ENCODE peak calls at places on chromosome 22, in ten cellular contexts. L, R, E, V, A, P, X, S, Y and U are unnamed samples.

GRCh38 chr22:23895599-23896144 is 1.5 kb downstream of the MIF start:
- DNase-seq in L (no peak), R (no peak), E (no peak), V (no peak), A (no peak), P (no peak), X (no peak), S (no peak), Y (no peak), U (no peak)

GRCh38 chr22:36540867-36541642 is 12.1 kb upstream of the EIF3D start:
- DNase-seq in L (no peak), R (no peak), E (peak), V (no peak), A (peak), P (no peak), X (no peak), S (no peak), Y (no peak), U (no peak)

GRCh38 chr22:29056472-29056871 is 5.2 kb downstream of the C22orf31 start:
- DNase-seq in L (no peak), R (no peak), E (no peak), V (no peak), A (no peak), P (no peak), X (no peak), S (no peak), Y (no peak), U (no peak)

GRCh38 chr22:42366815-42367581 is 65.2 kb downstream of the NFAM1 start:
- DNase-seq in L (no peak), R (no peak), E (no peak), V (no peak), A (no peak), P (no peak), X (no peak), S (no peak), Y (no peak), U (no peak)

GRCh38 chr22:26673485-26673884 is 16.1 kb downstream of the MIAT start:
- DNase-seq in L (no peak), R (peak), E (peak), V (no peak), A (no peak), P (no peak), X (peak), S (no peak), Y (peak), U (no peak)

GRCh38 chr22:48748860-48749554 is 1078.7 kb downstream of the BRD1 start:
- DNase-seq in L (no peak), R (no peak), E (no peak), V (no peak), A (no peak), P (no peak), X (no peak), S (no peak), Y (no peak), U (no peak)

GRCh38 chr22:39651783-39652058 is 81.2 kb downstream of the CACNA1I start:
- DNase-seq in L (no peak), R (no peak), E (no peak), V (no peak), A (no peak), P (no peak), X (no peak), S (no peak), Y (no peak), U (no peak)

GRCh38 chr22:29704528-29705285 is 15.1 kb upstream of the CABP7 start:
- DNase-seq in L (no peak), R (no peak), E (peak), V (no peak), A (no peak), P (peak), X (no peak), S (peak), Y (peak), U (no peak)

GRCh38 chr22:36764060-36764459 is 11.9 kb downstream of the IFT27 start:
- DNase-seq in L (no peak), R (no peak), E (no peak), V (no peak), A (no peak), P (no peak), X (peak), S (no peak), Y (no peak), U (no peak)

GRCh38 chr22:21041937-21042336 is 3.8 kb upstream of the LRRC74B start:
- DNase-seq in L (no peak), R (no peak), E (peak), V (no peak), A (no peak), P (no peak), X (peak), S (no peak), Y (peak), U (no peak)

GRCh38 chr22:24824250-24824649 is 18.2 kb downstream of the SGSM1 start:
- DNase-seq in L (no peak), R (no peak), E (no peak), V (no peak), A (no peak), P (no peak), X (no peak), S (no peak), Y (no peak), U (no peak)

GRCh38 chr22:44957267-44957905 is 52.4 kb downstream of the PHF21B start:
- DNase-seq in L (no peak), R (no peak), E (no peak), V (no peak), A (peak), P (no peak), X (no peak), S (no peak), Y (no peak), U (no peak)

GRCh38 chr22:44026066-44026629 is 2.0 kb downstream of the PARVB start:
- DNase-seq in L (no peak), R (no peak), E (peak), V (no peak), A (no peak), P (no peak), X (no peak), S (no peak), Y (no peak), U (no peak)

GRCh38 chr22:40070701-40071100 is 75.9 kb downstream of the FAM83F start:
- DNase-seq in L (no peak), R (no peak), E (peak), V (no peak), A (no peak), P (no peak), X (no peak), S (peak), Y (peak), U (no peak)

GRCh38 chr22:30968015-30968923 is at the start of gene MORC2:
- DNase-seq in L (no peak), R (no peak), E (no peak), V (no peak), A (peak), P (peak), X (no peak), S (no peak), Y (no peak), U (peak)

GRCh38 chr22:27952091-27952490 is 33.0 kb upstream of the PITPNB start:
- DNase-seq in L (no peak), R (no peak), E (peak), V (no peak), A (no peak), P (no peak), X (peak), S (no peak), Y (peak), U (peak)

GRCh38 chr22:41939981-41940852 is 6.7 kb downstream of the CENPM start:
- DNase-seq in L (no peak), R (peak), E (no peak), V (no peak), A (no peak), P (peak), X (peak), S (no peak), Y (no peak), U (no peak)

GRCh38 chr22:36223504-36223903 is 15.8 kb downstream of the APOL2 start:
- DNase-seq in L (no peak), R (no peak), E (no peak), V (no peak), A (no peak), P (no peak), X (no peak), S (no peak), Y (no peak), U (no peak)

GRCh38 chr22:35330258-35330861 is 30.7 kb downstream of the TOM1 start:
- DNase-seq in L (peak), R (peak), E (peak), V (peak), A (no peak), P (no peak), X (peak), S (peak), Y (peak), U (no peak)

GRCh38 chr22:44211946-44212930 is 31.5 kb downstream of the PARVG start:
- DNase-seq in L (no peak), R (no peak), E (peak), V (peak), A (no peak), P (no peak), X (no peak), S (no peak), Y (peak), U (peak)

GRCh38 chr22:30262917-30263741 is 3.5 kb downstream of the OSM start:
- DNase-seq in L (peak), R (peak), E (peak), V (no peak), A (peak), P (peak), X (peak), S (peak), Y (peak), U (no peak)

GRCh38 chr22:43014062-43014875 is 680 bp downstream of the PACSIN2 start:
- DNase-seq in L (no peak), R (peak), E (peak), V (no peak), A (peak), P (no peak), X (peak), S (no peak), Y (peak), U (no peak)

GRCh38 chr22:17098379-17098819 is 13.6 kb downstream of the IL17RA start:
- DNase-seq in L (no peak), R (peak), E (no peak), V (no peak), A (no peak), P (no peak), X (no peak), S (no peak), Y (no peak), U (no peak)

GRCh38 chr22:37195921-37196320 is 7.9 kb upstream of the C1QTNF6 start:
- DNase-seq in L (no peak), R (no peak), E (peak), V (no peak), A (peak), P (no peak), X (peak), S (no peak), Y (peak), U (no peak)

GRCh38 chr22:20639750-20640149 is 132.3 kb downstream of the MED15 start:
- DNase-seq in L (no peak), R (no peak), E (no peak), V (no peak), A (no peak), P (no peak), X (no peak), S (no peak), Y (no peak), U (no peak)

GRCh38 chr22:37556750-37557149 is 3.5 kb upstream of the CDC42EP1 start:
- DNase-seq in L (no peak), R (no peak), E (no peak), V (no peak), A (peak), P (no peak), X (no peak), S (no peak), Y (no peak), U (no peak)

GRCh38 chr22:43333978-43334377 is 9.2 kb downstream of the SCUBE1 start:
- DNase-seq in L (no peak), R (no peak), E (no peak), V (no peak), A (no peak), P (no peak), X (no peak), S (no peak), Y (no peak), U (no peak)

GRCh38 chr22:27666272-27666997 is 135.1 kb downstream of the MN1 start:
- DNase-seq in L (no peak), R (no peak), E (no peak), V (no peak), A (no peak), P (no peak), X (no peak), S (no peak), Y (no peak), U (no peak)

GRCh38 chr22:48332438-48333322 is 1495.0 kb downstream of the BRD1 start:
- DNase-seq in L (no peak), R (no peak), E (no peak), V (no peak), A (no peak), P (no peak), X (no peak), S (no peak), Y (no peak), U (no peak)

GRCh38 chr22:20111045-20111688 is 4.7 kb upstream of the RANBP1 start:
- DNase-seq in L (no peak), R (peak), E (peak), V (no peak), A (peak), P (no peak), X (peak), S (peak), Y (peak), U (no peak)

GRCh38 chr22:20090730-20091240 is 10.7 kb downstream of the DGCR8 start:
- DNase-seq in L (no peak), R (no peak), E (no peak), V (no peak), A (no peak), P (no peak), X (no peak), S (no peak), Y (no peak), U (no peak)

GRCh38 chr22:39176067-39176621 is 23.7 kb upstream of the CBX7 start:
- DNase-seq in L (peak), R (no peak), E (peak), V (no peak), A (peak), P (no peak), X (peak), S (peak), Y (peak), U (no peak)

GRCh38 chr22:44381761-44382454 is 69.2 kb upstream of the SHISAL1 start:
- DNase-seq in L (no peak), R (no peak), E (no peak), V (no peak), A (no peak), P (no peak), X (no peak), S (no peak), Y (no peak), U (no peak)

GRCh38 chr22:43883719-43884415 is 7.9 kb downstream of the PNPLA5 start:
- DNase-seq in L (no peak), R (no peak), E (no peak), V (no peak), A (no peak), P (no peak), X (no peak), S (no peak), Y (no peak), U (no peak)

GRCh38 chr22:30078320-30079311 is 1.6 kb upstream of the HORMAD2 start:
- DNase-seq in L (no peak), R (peak), E (no peak), V (no peak), A (no peak), P (no peak), X (peak), S (no peak), Y (no peak), U (no peak)

GRCh38 chr22:38611559-38611958 is 41.6 kb upstream of the DMC1 start:
- DNase-seq in L (no peak), R (no peak), E (no peak), V (no peak), A (no peak), P (no peak), X (no peak), S (no peak), Y (no peak), U (no peak)